ENCODE peak calls at places on chromosomes 12 and 14, in nine cellular contexts. Y, S, I, L, W, N, X, D and H are unnamed samples.

GRCh38 chr14:75961662-75962061 is 20.1 kb downstream of the TGFB3 start:
- DNase-seq in Y (no peak), S (no peak), I (no peak), L (no peak), W (no peak), N (no peak), X (no peak), D (no peak), H (no peak)

GRCh38 chr14:20469242-20469889 is at the start of gene PNP:
- DNase-seq in Y (peak; percentile 89), S (peak; percentile 98), I (peak; percentile 91), L (peak; percentile 88), W (peak; percentile 87), N (peak; percentile 93), X (peak; percentile 87), D (peak; percentile 93), H (peak; percentile 97)

GRCh38 chr12:108253540-108253939 is 85.6 kb downstream of the CMKLR1 start:
- DNase-seq in Y (no peak), S (no peak), I (no peak), L (no peak), W (no peak), N (no peak), X (peak; percentile 26), D (no peak), H (no peak)

GRCh38 chr12:111776836-111777344 is 10.2 kb downstream of the ALDH2 start:
- DNase-seq in Y (no peak), S (no peak), I (no peak), L (no peak), W (no peak), N (no peak), X (no peak), D (no peak), H (no peak)

GRCh38 chr12:3935078-3935477 is 61.9 kb upstream of the PARP11 start:
- DNase-seq in Y (no peak), S (no peak), I (no peak), L (no peak), W (no peak), N (no peak), X (no peak), D (no peak), H (no peak)

GRCh38 chr12:104737113-104737512 is 221.0 kb downstream of the SLC41A2 start:
- DNase-seq in Y (no peak), S (no peak), I (no peak), L (no peak), W (no peak), N (no peak), X (no peak), D (no peak), H (no peak)

GRCh38 chr14:33282811-33283210 is 344.1 kb downstream of the NPAS3 start:
- DNase-seq in Y (no peak), S (no peak), I (no peak), L (no peak), W (no peak), N (no peak), X (no peak), D (no peak), H (no peak)

GRCh38 chr14:32102968-32103367 is 25.9 kb downstream of the ARHGAP5 start:
- DNase-seq in Y (no peak), S (no peak), I (no peak), L (no peak), W (no peak), N (no peak), X (no peak), D (no peak), H (no peak)

GRCh38 chr12:76244298-76244697 is 103.9 kb downstream of the BBS10 start:
- DNase-seq in Y (no peak), S (no peak), I (no peak), L (no peak), W (no peak), N (no peak), X (no peak), D (no peak), H (no peak)

GRCh38 chr14:38505221-38506095 is 249.6 kb upstream of the CLEC14A start:
- DNase-seq in Y (no peak), S (no peak), I (no peak), L (no peak), W (no peak), N (no peak), X (no peak), D (no peak), H (no peak)

GRCh38 chr12:90940872-90941499 is 14.0 kb downstream of the CCER1 start:
- DNase-seq in Y (no peak), S (peak; percentile 33), I (no peak), L (peak; percentile 28), W (no peak), N (no peak), X (no peak), D (no peak), H (no peak)

GRCh38 chr12:111143216-111143756 is 222.9 kb upstream of the MYL2 start:
- DNase-seq in Y (no peak), S (no peak), I (no peak), L (no peak), W (peak; percentile 70), N (no peak), X (no peak), D (no peak), H (no peak)

GRCh38 chr12:57835366-57836288 is 10.9 kb downstream of the CTDSP2 start:
- DNase-seq in Y (no peak), S (no peak), I (no peak), L (no peak), W (no peak), N (no peak), X (no peak), D (no peak), H (no peak)

GRCh38 chr14:102215071-102215470 is 75.4 kb downstream of the WDR20 start:
- DNase-seq in Y (peak; percentile 55), S (no peak), I (no peak), L (no peak), W (no peak), N (no peak), X (no peak), D (no peak), H (no peak)

GRCh38 chr12:97943359-97943758 is 480.8 kb downstream of the RMST start:
- DNase-seq in Y (no peak), S (no peak), I (no peak), L (no peak), W (no peak), N (no peak), X (no peak), D (no peak), H (no peak)

GRCh38 chr12:29088611-29089219 is 60.4 kb upstream of the FAR2 start:
- DNase-seq in Y (no peak), S (peak; percentile 38), I (no peak), L (peak; percentile 1), W (no peak), N (no peak), X (no peak), D (no peak), H (no peak)

GRCh38 chr12:83473408-83474095 is 786.8 kb downstream of the TMTC2 start:
- DNase-seq in Y (no peak), S (no peak), I (no peak), L (no peak), W (no peak), N (no peak), X (no peak), D (no peak), H (no peak)

GRCh38 chr12:121366063-121366459 is 13.8 kb upstream of the ANAPC5 start:
- DNase-seq in Y (no peak), S (no peak), I (no peak), L (no peak), W (no peak), N (no peak), X (no peak), D (no peak), H (no peak)

GRCh38 chr12:111457071-111457470 is 51.3 kb downstream of the SH2B3 start:
- DNase-seq in Y (no peak), S (no peak), I (no peak), L (no peak), W (no peak), N (no peak), X (no peak), D (no peak), H (no peak)

GRCh38 chr12:67413577-67413976 is 144.4 kb downstream of the CAND1 start:
- DNase-seq in Y (no peak), S (peak; percentile 49), I (no peak), L (no peak), W (no peak), N (no peak), X (no peak), D (no peak), H (no peak)
- TF ChIP-seq CTCF in Y (no peak), S (no peak), I (no peak), L (no peak), W (no peak), N (no peak), X (no peak), D (no peak), H (no peak)

GRCh38 chr12:47636908-47637780 is 68.7 kb downstream of the RPAP3 start:
- DNase-seq in Y (no peak), S (no peak), I (peak; percentile 59), L (peak; percentile 58), W (peak; percentile 14), N (peak; percentile 31), X (no peak), D (peak; percentile 64), H (peak; percentile 47)
- TF ChIP-seq CTCF in Y (no peak), S (peak; percentile 43), I (peak; percentile 52), L (peak; percentile 75), W (peak; percentile 16), N (no peak), X (peak; percentile 62), D (peak; percentile 66), H (no peak)

DNA sequence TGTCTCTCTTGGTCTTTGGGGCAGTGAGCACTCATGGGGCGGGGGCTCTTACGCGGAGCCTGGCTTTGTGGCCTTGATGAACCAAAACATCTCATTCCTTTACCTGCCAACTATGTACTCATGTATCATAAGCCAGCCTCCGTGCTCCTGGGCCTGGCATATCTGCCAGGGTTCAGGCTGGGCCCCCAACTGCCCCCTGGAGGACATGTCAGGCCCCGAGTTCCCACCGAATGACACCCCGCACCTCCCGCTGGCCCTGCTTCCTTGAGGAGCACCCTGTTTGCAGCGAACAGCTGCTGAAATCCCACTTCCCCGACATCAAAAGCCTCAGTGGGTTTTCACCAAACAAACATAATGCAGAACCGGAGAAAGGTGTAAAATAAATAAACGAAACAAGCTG is 139.3 kb downstream of the RBM19 start:
- DNase-seq in Y (no peak), S (no peak), I (no peak), L (no peak), W (no peak), N (no peak), X (no peak), D (no peak), H (no peak)
- TF ChIP-seq CTCF in Y (no peak), S (no peak), I (no peak), L (peak; percentile 45), W (no peak), N (no peak), X (no peak), D (peak; percentile 27), H (no peak)

DNA sequence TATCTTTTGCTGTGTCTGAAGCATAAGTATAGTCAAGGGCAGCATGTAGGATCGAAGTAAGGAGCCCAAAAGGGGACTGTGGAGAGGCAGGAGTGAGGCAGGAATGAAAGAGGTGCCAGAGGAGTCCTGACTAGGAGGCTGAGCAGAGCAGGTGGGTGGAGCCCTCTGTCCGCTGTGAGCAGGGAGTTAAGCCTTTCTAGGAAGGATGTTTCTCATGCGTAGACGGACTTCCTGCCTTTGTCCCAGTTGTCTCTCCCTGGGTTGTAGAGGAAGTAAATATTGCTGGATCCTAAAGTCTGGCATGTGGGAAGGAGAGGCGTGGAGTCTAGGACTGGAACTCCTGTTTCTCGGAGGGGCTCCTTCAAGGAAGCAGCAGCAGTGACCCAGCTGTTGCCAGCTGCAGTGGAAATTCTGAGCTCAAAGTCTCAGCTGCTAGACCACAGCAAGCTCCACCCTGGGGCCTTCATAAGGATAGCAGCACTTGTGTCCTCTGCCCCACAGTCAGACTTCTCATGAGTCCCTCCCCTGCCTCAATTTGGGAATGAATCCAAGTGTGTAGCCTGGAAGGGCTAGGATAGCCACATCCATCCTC is 44.0 kb downstream of the RBMS2 start:
- DNase-seq in Y (peak; percentile 77), S (no peak), I (no peak), L (peak; percentile 54), W (no peak), N (peak; percentile 55), X (peak; percentile 72), D (peak; percentile 24), H (peak; percentile 76)
- TF ChIP-seq CTCF in Y (no peak), S (no peak), I (no peak), L (peak; percentile 18), W (no peak), N (no peak), X (no peak), D (no peak), H (no peak)